ENCODE peak calls at places on chromosomes 12 and 14, in five cellular contexts. U is keratinocyte, Q is GM23248, J is SK-N-SH, G is aorta. B is an unnamed sample. For H3K4me1, the result is how much of the 10 kb centered on the place peaks cover.

GRCh38 chr12:24172773-24173447 is 223.4 kb upstream of the SOX5 start:
- DNase-seq in G (no peak), U (no peak), J (no peak), Q (no peak), B (no peak)

GRCh38 chr12:127401005-127401404 is 866.0 kb upstream of the TMEM132C start:
- DNase-seq in J (no peak), G (no peak), U (no peak), Q (peak), B (no peak)

GRCh38 chr12:15590180-15590826 is 198.9 kb downstream of the EPS8 start:
- DNase-seq in Q (peak), U (no peak), J (peak), G (no peak), B (peak)

GRCh38 chr14:24085215-24085614 is 8.9 kb upstream of the PCK2 start:
- DNase-seq in G (no peak), Q (no peak), J (no peak), U (no peak), B (no peak)

GRCh38 chr14:102086346-102086971 is 385 bp downstream of the HSP90AA1 start:
- DNase-seq in J (peak), G (peak), Q (peak), U (no peak), B (no peak)

GRCh38 chr14:94906991-94907587 is 137.2 kb upstream of the GSC start:
- DNase-seq in Q (no peak), J (no peak), G (no peak), U (no peak), B (no peak)

GRCh38 chr14:103243764-103244737 is 90.0 kb upstream of the EIF5 start:
- DNase-seq in G (no peak), Q (no peak), J (no peak), U (no peak), B (no peak)

GRCh38 chr12:125999643-126000042 is 934.4 kb downstream of the AACS start:
- DNase-seq in G (no peak), J (no peak), Q (no peak), U (no peak), B (no peak)

GRCh38 chr12:3810016-3810370 is 57.1 kb upstream of the CRACR2A start:
- DNase-seq in J (no peak), G (no peak), U (no peak), Q (no peak), B (no peak)

GRCh38 chr12:2752676-2753371 is 41.9 kb upstream of the FKBP4 start:
- DNase-seq in J (peak), G (peak), Q (peak), U (no peak), B (peak)

GRCh38 chr12:43982544-43982943 is 146.7 kb downstream of the TMEM117 start:
- DNase-seq in G (no peak), J (no peak), Q (no peak), U (no peak), B (no peak)

GRCh38 chr12:132172619-132173018 is 28.4 kb downstream of the NOC4L start:
- DNase-seq in U (no peak), Q (no peak), G (no peak), J (no peak), B (no peak)

GRCh38 chr14:44812672-44813071 is 149.1 kb downstream of the KLHL28 start:
- DNase-seq in U (no peak), J (no peak), G (no peak), Q (no peak), B (no peak)

GRCh38 chr12:53098354-53098981 is 1.0 kb downstream of the IGFBP6 start:
- DNase-seq in Q (peak), G (peak), U (no peak), J (no peak), B (no peak)

GRCh38 chr14:55245657-55246268 is 25.5 kb upstream of the FBXO34 start:
- DNase-seq in U (no peak), Q (peak), G (no peak), J (no peak), B (no peak)

GRCh38 chr12:128644664-128645296 is 179.0 kb downstream of the SLC15A4 start:
- DNase-seq in G (no peak), U (no peak), Q (no peak), J (peak), B (peak)

GRCh38 chr12:48780381-48781025 is 8.4 kb downstream of the ADCY6 start:
- DNase-seq in Q (no peak), G (no peak), U (no peak), J (no peak), B (no peak)

GRCh38 chr12:76455582-76456345 is 103.8 kb downstream of the OSBPL8 start:
- DNase-seq in G (no peak), U (peak), J (peak), Q (peak), B (peak)

DNA sequence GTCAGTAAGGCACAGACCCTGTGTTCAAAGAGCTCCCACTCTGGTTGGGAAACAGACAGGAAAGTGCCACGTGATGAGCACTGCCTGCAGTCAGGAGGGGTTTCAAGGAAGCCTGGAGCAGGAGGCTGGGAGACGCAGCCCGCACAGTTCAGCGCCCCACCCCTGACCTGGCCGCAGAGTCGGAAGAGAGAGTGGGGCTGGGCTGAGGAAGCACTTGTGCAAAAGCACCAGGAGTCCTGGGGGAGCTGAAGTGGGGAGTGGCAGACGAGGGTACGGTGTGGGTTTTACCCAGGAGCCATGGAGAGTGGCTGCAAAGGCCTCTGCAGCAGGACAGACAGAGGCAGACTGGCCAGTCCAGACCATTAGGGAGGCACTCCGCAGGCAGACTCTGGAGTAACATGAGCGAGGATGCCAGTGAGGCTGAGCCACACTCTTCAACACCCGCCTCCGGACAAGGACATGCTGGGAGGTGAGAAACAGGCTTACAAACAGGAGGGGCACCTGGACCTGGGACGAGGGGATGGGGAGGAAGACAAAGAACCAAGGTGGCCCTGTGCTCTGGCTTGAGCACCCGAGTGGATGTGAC is 85.7 kb upstream of the GPR68 start:
- DNase-seq in J (no peak), G (no peak), U (no peak), Q (no peak), B (no peak)
- H3K4me1 ChIP-seq in J (under half), G (under half), U (under half), Q (under half), B (under half)

GRCh38 chr12:47391566-47391965 is 311.8 kb upstream of the AMIGO2 start:
- DNase-seq in Q (no peak), U (no peak), G (no peak), J (no peak), B (no peak)

GRCh38 chr12:47394070-47394469 is 311.8 kb downstream of the RPAP3 start:
- DNase-seq in G (no peak), J (no peak), U (no peak), Q (no peak), B (no peak)

GRCh38 chr12:47396902-47397663 is 308.7 kb downstream of the RPAP3 start:
- DNase-seq in U (no peak), J (no peak), G (no peak), Q (no peak), B (no peak)

GRCh38 chr12:47397664-47398281 is 308.1 kb downstream of the RPAP3 start:
- DNase-seq in G (no peak), J (no peak), Q (peak), U (peak), B (no peak)

GRCh38 chr12:47393403-47393790 is 312.4 kb downstream of the RPAP3 start:
- DNase-seq in Q (peak), U (no peak), J (no peak), G (no peak), B (no peak)
- H3K4me1 ChIP-seq in Q (under half), U (under half), J (under half), G (under half), B (under half)

DNA sequence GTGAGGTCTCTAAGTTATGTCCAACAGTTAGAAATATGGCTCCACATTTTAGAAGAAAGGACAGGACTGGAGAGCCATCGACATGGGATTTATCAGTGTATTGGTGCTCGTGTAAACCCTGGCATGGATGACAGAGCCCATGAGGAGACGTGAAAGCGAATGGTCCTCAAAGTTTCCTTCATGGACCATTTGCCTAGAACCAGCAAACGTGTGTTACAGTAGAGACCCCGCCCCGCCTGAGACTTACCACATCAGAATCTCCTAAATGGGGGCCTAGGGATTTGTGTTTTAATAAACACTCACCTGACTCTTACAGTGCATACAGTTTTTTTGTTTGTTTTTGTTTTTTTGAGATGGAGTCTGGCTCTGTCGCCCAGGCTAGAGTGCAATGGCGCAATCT is 12.2 kb downstream of the EVL start:
- DNase-seq in G (no peak), U (no peak), Q (no peak), J (no peak), B (no peak)
- H3K4me1 ChIP-seq in G (under half), U (under half), Q (under half), J (under half), B (under half)

DNA sequence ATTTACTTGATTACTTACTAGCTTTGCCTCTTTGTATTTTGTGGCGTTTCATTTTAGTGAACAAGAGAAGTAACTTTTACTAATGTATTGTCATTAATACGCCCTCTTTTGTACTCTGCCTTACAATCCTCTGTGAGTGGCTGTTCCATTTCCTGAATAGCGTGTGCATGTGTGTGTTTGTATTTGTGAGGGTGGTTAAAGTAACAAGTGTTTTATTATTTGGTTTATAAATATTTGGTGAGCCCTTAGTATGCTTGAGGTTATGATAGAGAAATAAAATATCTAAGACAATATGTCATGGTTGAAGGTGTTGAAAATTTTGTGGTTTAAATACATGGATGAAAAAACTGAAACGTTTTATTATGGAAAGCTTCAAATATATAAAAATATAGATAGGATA is 71.7 kb upstream of the REP15 start:
- DNase-seq in Q (no peak), J (no peak), U (no peak), G (no peak), B (no peak)
- H3K4me1 ChIP-seq in Q (half or more), J (under half), U (half or more), G (under half), B (under half)

DNA sequence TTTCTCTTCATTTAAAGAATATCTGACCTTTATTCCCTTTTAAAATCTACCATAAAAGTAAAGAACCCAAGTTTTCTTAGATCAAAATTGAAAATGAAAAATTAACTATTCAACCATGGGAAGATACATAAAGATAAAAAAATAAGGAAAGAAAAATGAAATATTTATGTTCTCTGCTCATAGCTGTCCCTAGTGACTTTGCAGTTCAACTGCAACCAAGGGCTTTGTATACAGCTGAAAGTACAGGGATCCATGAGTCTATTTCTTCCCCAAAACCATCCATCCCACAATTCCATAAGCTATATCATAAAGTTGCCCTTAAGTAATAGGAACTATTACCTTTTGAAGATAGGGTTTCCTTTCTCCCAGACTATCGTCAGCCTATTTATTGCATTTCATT is 113.1 kb downstream of the ITPR2 start:
- DNase-seq in G (no peak), Q (peak), J (no peak), U (no peak), B (no peak)
- H3K4me1 ChIP-seq in G (under half), Q (under half), J (under half), U (under half), B (under half)

GRCh38 chr12:101881228-101881627 is 3.8 kb downstream of the DRAM1 start:
- DNase-seq in U (no peak), Q (no peak), J (no peak), G (peak), B (no peak)

GRCh38 chr12:101889216-101889752 is 11.9 kb downstream of the DRAM1 start:
- DNase-seq in U (no peak), J (no peak), G (no peak), Q (no peak), B (no peak)

GRCh38 chr12:101880769-101881168 is 3.4 kb downstream of the DRAM1 start:
- DNase-seq in Q (no peak), G (peak), J (no peak), U (no peak), B (no peak)

GRCh38 chr12:101885912-101886561 is 8.7 kb downstream of the DRAM1 start:
- DNase-seq in Q (no peak), J (no peak), G (no peak), U (no peak), B (no peak)

DNA sequence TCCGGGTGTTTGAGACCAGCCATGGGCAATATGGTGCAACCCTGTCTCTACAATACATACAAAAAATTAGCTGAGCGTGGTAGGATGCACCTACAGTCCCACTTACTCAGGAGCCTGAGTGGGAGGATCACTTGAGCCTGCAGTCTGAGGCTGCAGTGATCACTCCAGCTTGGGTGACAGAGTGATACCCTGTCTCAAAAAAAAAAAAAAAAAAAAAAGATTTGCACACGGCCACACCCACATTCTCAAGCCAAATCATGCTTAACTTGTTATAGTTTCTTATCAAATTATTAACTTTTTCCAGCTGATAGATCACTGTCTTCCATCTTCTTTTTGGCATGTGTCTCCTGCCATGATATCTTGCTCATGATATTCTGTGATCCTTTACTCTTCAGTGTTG is 6.8 kb downstream of the DRAM1 start:
- DNase-seq in Q (no peak), U (no peak), J (no peak), G (peak), B (no peak)
- H3K4me1 ChIP-seq in Q (under half), U (under half), J (under half), G (under half), B (under half)

GRCh38 chr14:74313601-74314000 is 10.9 kb upstream of the ABCD4 start:
- DNase-seq in U (no peak), G (peak), Q (no peak), J (no peak), B (no peak)
- H3K4me1 ChIP-seq in U (under half), G (under half), Q (under half), J (under half), B (under half)

DNA sequence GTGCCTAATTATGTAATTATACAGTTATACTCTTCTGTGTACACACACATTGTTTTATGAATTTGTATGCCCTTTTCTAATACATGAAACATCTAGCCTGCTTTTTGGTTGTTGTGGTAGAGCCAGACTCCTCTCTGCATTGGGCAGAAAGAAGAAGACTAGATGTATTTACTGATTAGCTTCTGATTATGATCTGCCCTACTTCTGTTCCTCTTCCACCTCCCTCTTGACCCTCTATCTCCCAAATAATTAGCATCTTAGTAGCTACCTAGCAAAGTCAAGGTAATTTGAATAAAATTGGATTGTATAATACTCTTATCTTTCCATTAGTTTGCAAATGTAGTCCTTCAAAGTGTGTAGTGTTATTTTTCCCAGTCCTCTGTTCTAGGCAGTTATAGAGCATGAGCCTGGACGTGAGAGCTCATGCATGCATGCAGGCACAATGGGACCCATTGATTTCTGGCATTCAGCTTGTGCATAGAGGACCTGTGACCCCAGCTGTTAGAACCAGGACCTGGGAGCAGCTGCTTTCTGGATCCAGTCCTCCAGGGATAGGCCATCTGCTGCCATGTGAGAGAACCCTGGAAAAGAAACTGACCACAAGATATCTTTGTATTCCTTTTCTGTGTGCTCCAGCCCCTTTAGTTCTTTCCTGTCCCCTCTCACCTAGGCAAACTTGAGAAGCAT is 76.7 kb downstream of the SUSD6 start:
- DNase-seq in J (peak), G (no peak), U (no peak), Q (no peak), B (no peak)
- H3K4me1 ChIP-seq in J (under half), G (under half), U (under half), Q (under half), B (under half)

GRCh38 chr14:105477659-105478623 is 3.3 kb downstream of the CRIP2 start:
- DNase-seq in Q (no peak), G (no peak), J (no peak), U (no peak), B (no peak)
- H3K4me1 ChIP-seq in Q (under half), G (under half), J (half or more), U (under half), B (under half)

GRCh38 chr12:50787618-50788017 is 23.7 kb downstream of the ATF1 start:
- DNase-seq in G (no peak), U (no peak), J (no peak), Q (no peak), B (no peak)
- H3K4me1 ChIP-seq in G (under half), U (under half), J (under half), Q (under half), B (under half)